ENCODE peak calls at places on chromosomes 16 and 17, in nine cellular contexts. J is activated CD4-positive, alpha-beta T cell treated with anti-CD3 and anti-CD28 coated beads, Interleukin-2, amount 10 ng/mL, durations not matched to agents 7 days and 5 days; T is kidney tubule cell; I is HFF-Myc; Y is nephron progenitor cell; G is CD8-positive, alpha-beta memory T cell; E is body of pancreas; S is small intestine; L is germinal center. O is an unnamed sample.

GRCh38 chr16:9134739-9135138 is 43.3 kb downstream of the HAPSTR1 start:
- DNase-seq in I (no peak), S (peak; percentile 68), J (peak; percentile 60), L (peak; percentile 65), G (peak; percentile 75), T (peak; percentile 66), Y (peak; percentile 53), E (peak; percentile 58), O (peak; percentile 61)

GRCh38 chr17:66540131-66540781 is 237.8 kb downstream of the PRKCA start:
- DNase-seq in S (no peak), J (no peak), Y (peak; percentile 37), G (no peak), I (no peak), L (no peak), T (peak; percentile 29), E (peak; percentile 35), O (peak; percentile 89)

GRCh38 chr17:17181666-17182600 is 24.2 kb downstream of the PLD6 start:
- DNase-seq in S (no peak), I (no peak), Y (no peak), E (no peak), T (no peak), G (no peak), J (peak; percentile 78), L (no peak), O (no peak)

GRCh38 chr17:39687101-39687545 is 734 bp downstream of the PGAP3 start:
- DNase-seq in S (peak; percentile 89), J (no peak), G (no peak), L (no peak), Y (no peak), I (no peak), T (no peak), E (no peak), O (no peak)

GRCh38 chr17:76586741-76587487 is 1.3 kb upstream of the ST6GALNAC2 start:
- DNase-seq in G (no peak), S (no peak), I (no peak), T (no peak), Y (peak; percentile 43), J (no peak), E (no peak), L (no peak), O (peak; percentile 59)

GRCh38 chr17:77778636-77779524 is 179.6 kb upstream of the TNRC6C start:
- DNase-seq in T (no peak), I (no peak), Y (no peak), L (no peak), J (no peak), E (peak; percentile 28), S (no peak), G (no peak), O (no peak)

GRCh38 chr17:17435323-17435722 is 41.5 kb upstream of the MED9 start:
- DNase-seq in L (no peak), S (peak; percentile 73), T (peak; percentile 63), E (no peak), I (peak; percentile 72), Y (peak; percentile 22), J (no peak), G (no peak), O (peak; percentile 59)

GRCh38 chr17:35766903-35767510 is 6.3 kb downstream of the C17orf50 start:
- DNase-seq in I (no peak), Y (no peak), J (peak; percentile 45), S (peak; percentile 74), L (peak; percentile 58), T (peak; percentile 45), E (peak; percentile 48), G (no peak), O (peak; percentile 70)

GRCh38 chr17:63963123-63963522 is 9.6 kb downstream of the SCN4A start:
- DNase-seq in I (no peak), T (no peak), Y (no peak), S (no peak), L (no peak), E (no peak), J (no peak), G (no peak), O (no peak)

GRCh38 chr17:50661795-50662391 is 27.2 kb downstream of the ABCC3 start:
- DNase-seq in Y (no peak), S (peak; percentile 98), T (peak; percentile 97), I (peak; percentile 82), J (peak; percentile 47), L (no peak), E (peak; percentile 75), G (no peak), O (peak; percentile 84)

GRCh38 chr17:49101054-49101534 is 31.5 kb upstream of the B4GALNT2 start:
- DNase-seq in E (peak; percentile 78), T (peak; percentile 91), G (no peak), Y (no peak), J (no peak), L (no peak), S (peak; percentile 77), I (no peak), O (peak; percentile 62)

GRCh38 chr17:75079023-75079373 is 8.8 kb upstream of the SLC16A5 start:
- DNase-seq in T (no peak), E (no peak), G (no peak), I (no peak), L (no peak), S (no peak), J (no peak), Y (no peak), O (no peak)

GRCh38 chr16:22634913-22635312 is 124.2 kb downstream of the NPIPB5 start:
- DNase-seq in S (no peak), L (no peak), G (no peak), T (no peak), I (no peak), E (no peak), J (no peak), Y (no peak), O (no peak)

GRCh38 chr17:29111816-29112499 is 68.2 kb downstream of the MYO18A start:
- DNase-seq in S (peak; percentile 56), T (peak; percentile 66), L (peak; percentile 63), Y (peak; percentile 86), J (peak; percentile 72), G (peak; percentile 71), I (peak; percentile 54), E (peak; percentile 78), O (peak; percentile 72)